ENCODE peak calls at places on chromosomes 11 and 22, in eight cellular contexts. N is M059J; A is tibial artery; O is activated CD4-positive, alpha-beta T cell treated with anti-CD3 and anti-CD28 coated beads, Interleukin-2, amount 50 U/mL, for 48 hours; P is GF-D8; H is T-helper 2 cell; E is cardiac fibroblast; L is nephron progenitor cell. J is an unnamed sample.

GRCh38 chr11:111521132-111521531 is 6.6 kb downstream of the HOATZ start:
- DNase-seq in N (peak; percentile 65), A (no peak), O (no peak), P (no peak), H (no peak), E (no peak), L (no peak), J (no peak)

GRCh38 chr11:69205125-69205928 is 49.6 kb downstream of the SMIM38 start:
- DNase-seq in N (no peak), A (peak; percentile 10), O (no peak), P (no peak), H (no peak), E (no peak), L (no peak), J (no peak)

GRCh38 chr11:86594746-86595145 is 77.7 kb downstream of the ME3 start:
- DNase-seq in N (peak; percentile 81), A (no peak), O (no peak), P (no peak), H (no peak), E (peak; percentile 74), L (no peak), J (no peak)

GRCh38 chr11:70421123-70421522 is 22.8 kb downstream of the CTTN start:
- DNase-seq in N (no peak), A (no peak), O (no peak), P (peak; percentile 41), H (no peak), E (no peak), L (no peak), J (peak; percentile 62)

GRCh38 chr22:35419756-35420155 is 19.8 kb downstream of the MCM5 start:
- DNase-seq in N (no peak), A (no peak), O (no peak), P (no peak), H (no peak), E (no peak), L (no peak), J (no peak)

GRCh38 chr11:68010058-68011041 is at the start of gene ALDH3B1:
- DNase-seq in N (peak; percentile 95), A (peak; percentile 97), O (no peak), P (peak; percentile 94), H (no peak), E (peak; percentile 93), L (peak; percentile 48), J (peak; percentile 79)

GRCh38 chr22:29475550-29475949 is 4.5 kb upstream of the NEFH start:
- DNase-seq in N (no peak), A (no peak), O (no peak), P (no peak), H (no peak), E (no peak), L (no peak), J (no peak)

GRCh38 chr11:96875772-96876171 is 486.0 kb downstream of the JRKL start:
- DNase-seq in N (peak; percentile 14), A (no peak), O (no peak), P (no peak), H (no peak), E (no peak), L (no peak), J (no peak)

GRCh38 chr11:65503923-65504670 is 5.3 kb downstream of the MALAT1 start:
- DNase-seq in N (no peak), A (no peak), O (no peak), P (no peak), H (no peak), E (peak; percentile 70), L (no peak), J (no peak)

GRCh38 chr11:18046116-18046777 is at the start of gene TPH1:
- DNase-seq in N (peak; percentile 65), A (peak; percentile 37), O (no peak), P (no peak), H (no peak), E (peak; percentile 27), L (peak; percentile 71), J (peak; percentile 29)

GRCh38 chr11:67697846-67698245 is 23.4 kb upstream of the ALDH3B2 start:
- DNase-seq in N (no peak), A (no peak), O (no peak), P (no peak), H (no peak), E (no peak), L (no peak), J (no peak)

GRCh38 chr11:64933935-64934693 is 1.6 kb downstream of the GPHA2 start:
- DNase-seq in N (no peak), A (no peak), O (no peak), P (no peak), H (no peak), E (no peak), L (no peak), J (no peak)

GRCh38 chr11:73661035-73661628 is 14.8 kb downstream of the PLEKHB1 start:
- DNase-seq in N (peak; percentile 79), A (peak; percentile 90), O (peak; percentile 93), P (peak; percentile 2), H (peak; percentile 74), E (peak; percentile 83), L (peak; percentile 98), J (peak; percentile 91)

GRCh38 chr11:27858901-27859300 is 158.6 kb upstream of the BDNF start:
- DNase-seq in N (no peak), A (no peak), O (no peak), P (no peak), H (no peak), E (no peak), L (no peak), J (no peak)

GRCh38 chr22:38078046-38078840 is 5.7 kb downstream of the SLC16A8 start:
- DNase-seq in N (no peak), A (no peak), O (no peak), P (no peak), H (no peak), E (no peak), L (no peak), J (no peak)

GRCh38 chr11:129731316-129731715 is 84.3 kb upstream of the TMEM45B start:
- DNase-seq in N (no peak), A (no peak), O (no peak), P (no peak), H (no peak), E (no peak), L (no peak), J (no peak)

GRCh38 chr11:62542750-62543567 is 3.6 kb downstream of the AHNAK start:
- DNase-seq in N (peak; percentile 73), A (peak; percentile 73), O (peak; percentile 79), P (no peak), H (peak; percentile 66), E (peak; percentile 88), L (peak; percentile 90), J (peak; percentile 86)

GRCh38 chr11:119509969-119510401 is 87.0 kb upstream of the THY1 start:
- DNase-seq in N (peak; percentile 59), A (peak; percentile 51), O (peak; percentile 35), P (no peak), H (no peak), E (peak; percentile 93), L (no peak), J (no peak)

GRCh38 chr11:76806608-76807205 is 23.6 kb downstream of the TSKU start:
- DNase-seq in N (no peak), A (no peak), O (no peak), P (no peak), H (no peak), E (no peak), L (no peak), J (no peak)

GRCh38 chr11:1295086-1295485 is 14.3 kb downstream of the TOLLIP start:
- DNase-seq in N (no peak), A (peak; percentile 3), O (no peak), P (no peak), H (no peak), E (no peak), L (no peak), J (no peak)

GRCh38 chr11:104522650-104523049 is 358.7 kb upstream of the PDGFD start:
- DNase-seq in N (no peak), A (no peak), O (no peak), P (no peak), H (no peak), E (peak; percentile 3), L (no peak), J (no peak)

GRCh38 chr11:132772712-132773545 is 759.4 kb downstream of the OPCML start:
- DNase-seq in N (no peak), A (no peak), O (no peak), P (no peak), H (no peak), E (no peak), L (no peak), J (no peak)

GRCh38 chr11:79438631-79439429 is 2.0 kb downstream of the TENM4 start:
- DNase-seq in N (peak; percentile 66), A (peak; percentile 41), O (no peak), P (no peak), H (no peak), E (peak; percentile 38), L (peak; percentile 22), J (peak; percentile 59)

GRCh38 chr22:50296658-50297490 is 10.6 kb downstream of the PLXNB2 start:
- DNase-seq in N (no peak), A (no peak), O (no peak), P (no peak), H (no peak), E (no peak), L (no peak), J (no peak)

GRCh38 chr11:67613960-67614715 is 7.4 kb downstream of the NDUFV1 start:
- DNase-seq in N (peak; percentile 22), A (peak; percentile 49), O (peak; percentile 78), P (peak; percentile 77), H (peak; percentile 74), E (peak; percentile 48), L (peak; percentile 84), J (peak; percentile 66)

GRCh38 chr11:86442420-86442819 is 67.7 kb downstream of the CCDC81 start:
- DNase-seq in N (peak; percentile 65), A (no peak), O (no peak), P (no peak), H (no peak), E (peak; percentile 29), L (no peak), J (no peak)

GRCh38 chr22:50316114-50317065 is 8.9 kb upstream of the PLXNB2 start:
- DNase-seq in N (no peak), A (no peak), O (no peak), P (no peak), H (no peak), E (no peak), L (no peak), J (no peak)

GRCh38 chr11:118908931-118909618 is 16.7 kb downstream of the BCL9L start:
- DNase-seq in N (peak; percentile 78), A (peak; percentile 78), O (no peak), P (no peak), H (no peak), E (peak; percentile 84), L (peak; percentile 86), J (peak; percentile 92)

GRCh38 chr11:129141748-129142475 is 50.2 kb downstream of the ARHGAP32 start:
- DNase-seq in N (peak; percentile 72), A (no peak), O (no peak), P (no peak), H (no peak), E (peak; percentile 8), L (no peak), J (no peak)

GRCh38 chr11:134514354-134514951 is 102.4 kb upstream of the B3GAT1 start:
- DNase-seq in N (no peak), A (peak; percentile 8), O (no peak), P (no peak), H (no peak), E (no peak), L (no peak), J (no peak)

GRCh38 chr11:35605691-35606090 is 12.6 kb upstream of the FJX1 start:
- DNase-seq in N (no peak), A (no peak), O (no peak), P (no peak), H (no peak), E (no peak), L (peak; percentile 49), J (no peak)

GRCh38 chr11:67405688-67406339 is 1.9 kb downstream of the TBC1D10C start:
- DNase-seq in N (no peak), A (no peak), O (no peak), P (no peak), H (no peak), E (no peak), L (no peak), J (no peak)

GRCh38 chr11:118048472-118049370 is 28.2 kb upstream of the TMPRSS4 start:
- DNase-seq in N (no peak), A (no peak), O (no peak), P (no peak), H (no peak), E (no peak), L (no peak), J (no peak)

GRCh38 chr11:21883354-21883753 is 309.5 kb upstream of the ANO5 start:
- DNase-seq in N (no peak), A (no peak), O (no peak), P (no peak), H (no peak), E (no peak), L (no peak), J (no peak)

J was measured in ovary.